ENCODE peak calls at places on chromosomes 5 and 9, in six cellular contexts. S is AG04450, O is gastrocnemius medialis, H is hepatocyte, U is A549, J is esophagus muscularis mucosa. E is an unnamed sample.

GRCh38 chr9:130894546-130894945 is 2.1 kb downstream of the QRFP start:
- DNase-seq in H (no peak), O (no peak), J (no peak), U (no peak), S (no peak), E (no peak)

GRCh38 chr9:131575121-131575640 is 29.9 kb downstream of the PRRT1B start:
- DNase-seq in J (no peak), U (no peak), O (no peak), H (no peak), S (no peak), E (no peak)

GRCh38 chr5:176170084-176170483 is 68.1 kb upstream of the SIMC1 start:
- DNase-seq in U (no peak), J (no peak), O (no peak), S (no peak), H (no peak), E (no peak)

GRCh38 chr9:89802809-89803355 is 198.1 kb downstream of the GADD45G start:
- DNase-seq in J (no peak), S (no peak), U (no peak), O (peak; percentile 50), H (peak; percentile 28), E (no peak)

GRCh38 chr5:173771058-173771742 is 116.9 kb upstream of the CPEB4 start:
- DNase-seq in H (peak; percentile 57), U (no peak), J (no peak), O (no peak), S (no peak), E (no peak)

GRCh38 chr5:33936381-33937016 is at the start of gene RXFP3:
- DNase-seq in J (peak; percentile 89), H (peak; percentile 14), U (no peak), S (no peak), O (no peak), E (no peak)

GRCh38 chr5:73534001-73534547 is 31.4 kb downstream of the ANKRA2 start:
- DNase-seq in S (no peak), J (peak; percentile 62), O (no peak), H (no peak), U (no peak), E (no peak)

GRCh38 chr5:77167695-77168111 is 42.8 kb upstream of the PDE8B start:
- DNase-seq in J (peak; percentile 77), H (no peak), O (no peak), U (peak; percentile 87), S (peak; percentile 72), E (no peak)

GRCh38 chr5:135329913-135330797 is 68.9 kb downstream of the MACROH2A1 start:
- DNase-seq in H (no peak), O (no peak), S (no peak), U (no peak), J (no peak), E (no peak)

GRCh38 chr5:157924931-157925729 is 66.2 kb upstream of the CLINT1 start:
- DNase-seq in J (no peak), S (no peak), O (no peak), H (no peak), U (no peak), E (no peak)

GRCh38 chr9:89562186-89562814 is 42.5 kb upstream of the GADD45G start:
- DNase-seq in S (no peak), U (no peak), O (no peak), J (no peak), H (no peak), E (no peak)

DNA sequence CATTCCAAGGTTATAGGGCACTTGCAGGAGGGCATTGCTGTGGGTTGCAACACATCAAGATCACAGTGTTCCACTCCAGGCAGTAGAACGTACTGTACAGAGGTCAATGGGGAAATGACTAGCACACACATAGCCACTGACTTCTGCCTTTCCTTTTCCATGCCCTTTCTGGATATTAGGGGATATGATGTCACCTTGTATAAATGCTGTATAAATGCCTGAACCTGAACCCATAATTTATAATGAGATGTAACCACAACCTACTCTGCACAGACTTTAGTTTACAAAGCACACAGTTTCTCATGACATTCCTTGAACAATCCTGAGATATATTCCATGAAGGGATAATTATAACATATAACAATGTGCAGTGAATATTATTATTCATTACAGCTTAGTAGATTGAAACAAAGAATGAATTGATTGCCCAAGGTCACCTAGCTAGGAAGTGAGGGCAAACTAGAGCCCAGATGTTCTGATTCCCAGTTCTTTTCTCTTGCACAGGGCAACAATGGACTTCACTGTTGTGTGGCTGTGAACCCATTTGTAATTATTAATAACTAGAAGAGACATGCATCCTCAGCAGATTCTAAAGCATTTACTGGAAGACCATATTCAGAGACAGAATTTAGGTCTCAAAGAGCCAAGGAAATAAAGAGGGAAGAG is 5.6 kb upstream of the ABLIM3 start:
- DNase-seq in U (no peak), J (no peak), S (peak; percentile 62), O (peak; percentile 58), H (no peak), E (no peak)
- H3K27ac ChIP-seq in U (peak overlapping the region; percentile 78), J (peak overlapping the region; percentile 43), S (peak overlapping the region; percentile 77), O (peak overlapping the region; percentile 91), H (peak overlapping the region; percentile 29), E (no peak overlapping the region)

GRCh38 chr5:170195876-170196275 is 36.9 kb upstream of the C5orf58 start:
- DNase-seq in S (no peak), O (no peak), U (no peak), J (no peak), H (no peak), E (no peak)
- H3K4me3 ChIP-seq in S (no peak overlapping the region), O (no peak overlapping the region), U (no peak overlapping the region), J (no peak overlapping the region), H (no peak overlapping the region), E (no peak overlapping the region)

GRCh38 chr5:278646-279045 is 7.2 kb downstream of the PDCD6 start:
- DNase-seq in U (no peak), J (no peak), H (no peak), S (no peak), O (no peak), E (no peak)
- H3K27ac ChIP-seq in U (no peak overlapping the region), J (no peak overlapping the region), H (no peak overlapping the region), S (no peak overlapping the region), O (no peak overlapping the region), E (no peak overlapping the region)

GRCh38 chr9:124457079-124457886 is 7.0 kb downstream of the ADGRD2 start:
- DNase-seq in J (no peak), O (no peak), S (no peak), H (no peak), U (no peak), E (no peak)

GRCh38 chr9:124457887-124458431 is 7.7 kb downstream of the ADGRD2 start:
- DNase-seq in S (no peak), O (no peak), H (no peak), J (no peak), U (no peak), E (no peak)

GRCh38 chr9:124456341-124457078 is 6.3 kb downstream of the ADGRD2 start:
- DNase-seq in S (no peak), U (no peak), H (no peak), O (no peak), J (no peak), E (no peak)

GRCh38 chr9:124455820-124456219 is 5.6 kb downstream of the ADGRD2 start:
- DNase-seq in O (no peak), S (no peak), J (no peak), H (no peak), U (no peak), E (no peak)

DNA sequence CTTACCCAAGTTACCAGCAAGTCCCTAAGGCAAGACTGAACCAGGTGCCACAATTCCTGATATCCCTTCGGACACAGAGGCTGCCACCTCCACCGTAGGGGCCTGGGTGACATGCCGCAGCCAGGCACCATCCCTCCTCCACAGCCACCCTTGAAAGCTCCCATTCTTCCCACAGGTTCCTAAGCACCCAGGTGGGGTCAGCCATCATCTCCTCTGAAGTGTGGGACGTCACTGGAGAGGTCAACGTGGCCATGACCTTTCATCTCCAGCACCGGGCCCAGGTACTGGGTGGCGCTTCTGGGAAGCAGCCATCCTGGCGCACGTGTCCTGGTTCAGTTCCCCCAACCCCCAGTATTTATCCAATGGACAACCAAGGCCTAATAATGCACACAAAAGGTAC is 8.2 kb downstream of the ADGRD2 start:
- DNase-seq in H (no peak), J (no peak), U (no peak), O (no peak), S (no peak), E (no peak)
- H3K4me3 ChIP-seq in H (no peak overlapping the region), J (no peak overlapping the region), U (no peak overlapping the region), O (no peak overlapping the region), S (no peak overlapping the region), E (no peak overlapping the region)

DNA sequence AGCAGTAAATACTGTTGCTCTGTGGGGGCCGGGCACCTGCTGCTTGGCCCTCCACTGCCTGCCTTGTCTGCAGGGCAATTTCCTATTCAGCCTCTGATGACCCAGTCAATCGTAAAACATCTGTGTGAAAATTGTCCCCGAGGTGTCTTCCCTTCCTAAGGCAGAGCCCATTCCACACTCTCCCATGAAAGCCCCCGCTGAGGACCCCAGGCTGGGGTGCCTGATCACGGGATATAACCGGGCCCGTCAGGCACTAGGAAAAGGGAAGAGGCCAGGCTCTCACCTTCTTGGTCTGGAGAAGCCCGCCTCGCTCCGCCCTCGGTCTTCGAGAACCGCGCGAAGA is 27.2 kb upstream of the SCGB3A1 start:
- DNase-seq in H (no peak), J (no peak), S (no peak), O (no peak), U (no peak), E (no peak)
- H3K27ac ChIP-seq in H (no peak overlapping the region), J (no peak overlapping the region), S (no peak overlapping the region), O (no peak overlapping the region), U (peak overlapping the region; percentile 87), E (no peak overlapping the region)

DNA sequence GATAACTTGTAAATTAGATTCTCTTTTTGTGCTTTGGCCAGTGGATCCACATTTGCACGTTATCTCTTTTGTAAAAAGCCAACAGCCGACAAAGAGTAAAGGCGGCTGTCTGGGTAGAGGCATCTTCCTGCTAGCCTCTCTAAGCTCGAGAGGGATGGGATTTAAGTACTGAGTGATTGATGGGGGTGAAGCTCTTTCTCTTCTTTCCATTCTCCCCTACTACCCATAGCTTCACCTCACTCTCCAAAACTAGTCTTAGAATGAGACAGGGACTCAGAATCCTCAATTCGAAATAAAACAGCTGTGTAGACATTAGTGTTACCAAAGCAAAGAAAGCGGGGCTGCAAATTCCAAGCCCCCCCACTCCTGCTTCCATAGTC is 3.5 kb downstream of the PBX3 start:
- DNase-seq in O (no peak), U (no peak), J (no peak), H (no peak), S (no peak), E (no peak)
- H3K4me3 ChIP-seq in O (no peak overlapping the region), U (no peak overlapping the region), J (peak overlapping the region; percentile 91), H (no peak overlapping the region), S (peak overlapping the region; percentile 91), E (no peak overlapping the region)

E was measured in MM.1S.